ENCODE peak calls at places on chromosomes 1 and 21, in five cellular contexts. M is mammary epithelial cell; P is stimulated activated CD4-positive, alpha-beta T cell treated with anti-CD3 and anti-CD28 coated beads, TNF-alpha, amount 100 ng/mL, for 4 hours; Y is fibroblast of the conjunctiva; H is astrocyte of the cerebellum. N is an unnamed sample.

GRCh38 chr1:4762146-4762545 is 107.7 kb downstream of the AJAP1 start:
- DNase-seq in M (no peak), P (no peak), Y (no peak), H (no peak), N (no peak)

GRCh38 chr1:159867322-159868064 is 5.0 kb upstream of the VSIG8 start:
- DNase-seq in M (no peak), P (no peak), Y (no peak), H (no peak), N (no peak)

GRCh38 chr1:88618331-88618730 is 65.7 kb upstream of the PKN2 start:
- DNase-seq in M (no peak), P (no peak), Y (no peak), H (no peak), N (no peak)

GRCh38 chr1:36115931-36116330 is 9.1 kb downstream of the COL8A2 start:
- DNase-seq in M (peak; percentile 46), P (no peak), Y (no peak), H (no peak), N (no peak)

GRCh38 chr21:19468981-19469715 is 1065.6 kb upstream of the TMPRSS15 start:
- DNase-seq in M (no peak), P (no peak), Y (no peak), H (no peak), N (no peak)

GRCh38 chr1:108892356-108893140 is 15.8 kb downstream of the GPSM2 start:
- DNase-seq in M (no peak), P (no peak), Y (no peak), H (no peak), N (no peak)

GRCh38 chr1:61536174-61536573 is 188.8 kb downstream of the TM2D1 start:
- DNase-seq in M (no peak), P (no peak), Y (no peak), H (no peak), N (no peak)

GRCh38 chr1:229554886-229555621 is 3.5 kb downstream of the ABCB10 start:
- DNase-seq in M (no peak), P (no peak), Y (no peak), H (no peak), N (no peak)

N was measured in non-pigmented ciliary epithelial cell.